ENCODE peak calls at places on chromosomes 7 and 10, in four cellular contexts. I is GM12878, Y is HepG2, A is H1. D is an unnamed sample.

GRCh38 chr7:12596225-12596790 is 25.8 kb downstream of the SCIN start:
- DNase-seq in I (no peak), Y (no peak), A (no peak), D (no peak)

GRCh38 chr7:29405891-29406290 is 157.7 kb upstream of the PRR15 start:
- DNase-seq in Y (peak), A (no peak), I (no peak), D (no peak)

GRCh38 chr10:3528271-3528670 is 256.7 kb downstream of the KLF6 start:
- DNase-seq in I (no peak), Y (no peak), A (no peak), D (no peak)

GRCh38 chr10:93894516-93895378 is 969 bp downstream of the SLC35G1 start:
- DNase-seq in A (no peak), I (no peak), Y (no peak), D (no peak)

GRCh38 chr10:58754419-58755180 is 241.9 kb downstream of the BICC1 start:
- DNase-seq in Y (no peak), A (no peak), I (no peak), D (no peak)

GRCh38 chr10:91034494-91035157 is 113.7 kb upstream of the ANKRD1 start:
- DNase-seq in I (no peak), Y (peak), A (no peak), D (no peak)

GRCh38 chr7:25028370-25028971 is 48.5 kb upstream of the OSBPL3 start:
- DNase-seq in I (no peak), A (no peak), Y (peak), D (no peak)

GRCh38 chr10:35542303-35542702 is 62.8 kb upstream of the GJD4 start:
- DNase-seq in Y (peak), I (no peak), A (no peak), D (no peak)

GRCh38 chr7:71613316-71613715 is 481.4 kb downstream of the GALNT17 start:
- DNase-seq in A (no peak), Y (no peak), I (no peak), D (no peak)

GRCh38 chr10:122204691-122205489 is 66.2 kb upstream of the BTBD16 start:
- DNase-seq in A (no peak), Y (no peak), I (no peak), D (no peak)

GRCh38 chr10:3806603-3807002 is 21.6 kb upstream of the KLF6 start:
- DNase-seq in Y (peak), A (no peak), I (no peak), D (no peak)

GRCh38 chr10:121959671-121960070 is 15.3 kb downstream of the NSMCE4A start:
- DNase-seq in Y (no peak), I (no peak), A (no peak), D (no peak)

GRCh38 chr7:55533050-55533728 is 39.1 kb downstream of the VOPP1 start:
- DNase-seq in I (peak), Y (no peak), A (no peak), D (no peak)

GRCh38 chr7:50393547-50394252 is 56.5 kb downstream of the FIGNL1 start:
- DNase-seq in Y (no peak), A (no peak), I (no peak), D (no peak)

GRCh38 chr7:158476303-158476932 is 111.2 kb downstream of the PTPRN2 start:
- DNase-seq in I (no peak), A (no peak), Y (no peak), D (no peak)

GRCh38 chr10:99920901-99921300 is 88.8 kb downstream of the DNMBP start:
- DNase-seq in A (no peak), Y (no peak), I (no peak), D (no peak)

GRCh38 chr7:47954231-47954911 is 6.1 kb upstream of the PKD1L1 start:
- DNase-seq in Y (no peak), A (no peak), I (no peak), D (no peak)

GRCh38 chr10:117418121-117418520 is 42.9 kb upstream of the PDZD8 start:
- DNase-seq in I (no peak), A (no peak), Y (no peak), D (no peak)

GRCh38 chr10:124181656-124182055 is 88.3 kb upstream of the CHST15 start:
- DNase-seq in A (peak), I (no peak), Y (no peak), D (no peak)

DNA sequence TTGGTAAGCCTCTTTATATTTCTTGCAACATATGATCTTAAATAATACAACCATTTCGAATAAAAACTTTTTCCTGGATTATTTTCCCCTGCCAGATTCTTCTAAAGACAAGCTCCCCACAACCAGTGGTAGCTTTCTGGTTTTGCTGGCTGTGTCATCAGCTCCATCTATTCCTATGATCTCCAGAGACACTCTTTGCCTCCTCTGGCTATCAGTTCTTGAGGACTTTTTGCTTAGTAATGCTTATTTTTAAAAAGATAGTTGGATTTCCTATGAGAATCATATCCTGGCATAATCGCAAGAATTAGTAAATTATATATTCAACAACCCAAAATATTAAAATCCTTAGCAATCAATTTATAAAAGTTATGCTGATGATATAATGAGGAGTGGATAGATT is 103.8 kb upstream of the SLC26A5 start:
- DNase-seq in Y (no peak), I (no peak), A (no peak), D (no peak)
- H3K9ac ChIP-seq in Y (no peak), I (no peak), A (no peak), D (no peak)

GRCh38 chr7:96045919-96046318 is 273.6 kb downstream of the DYNC1I1 start:
- DNase-seq in Y (no peak), A (no peak), I (no peak), D (no peak)
- TF ChIP-seq SUZ12 in Y (no peak), A (no peak), I (no peak), D (no peak)

DNA sequence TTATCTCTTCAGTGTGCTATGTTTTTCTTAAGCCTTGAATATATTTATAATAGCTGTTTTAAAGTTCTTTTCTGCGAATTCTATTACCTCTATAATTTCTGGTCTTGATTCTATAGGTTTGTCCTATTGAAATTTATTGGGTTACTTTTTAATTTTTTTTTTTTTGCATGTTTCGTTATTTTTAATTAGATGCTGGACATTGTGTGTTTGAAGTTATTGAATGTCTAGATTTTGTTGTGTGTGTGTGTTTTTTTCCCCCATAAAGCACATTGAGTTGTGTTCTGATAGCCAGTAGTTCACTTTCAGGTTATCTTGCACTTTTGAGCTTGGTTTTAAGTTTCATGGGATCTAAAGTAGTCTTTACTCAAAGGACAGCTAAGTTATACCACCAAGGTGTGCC is 394.9 kb downstream of the RPS24 start:
- DNase-seq in A (no peak), I (no peak), Y (no peak), D (no peak)
- H3K9ac ChIP-seq in A (no peak), I (no peak), Y (no peak), D (no peak)

DNA sequence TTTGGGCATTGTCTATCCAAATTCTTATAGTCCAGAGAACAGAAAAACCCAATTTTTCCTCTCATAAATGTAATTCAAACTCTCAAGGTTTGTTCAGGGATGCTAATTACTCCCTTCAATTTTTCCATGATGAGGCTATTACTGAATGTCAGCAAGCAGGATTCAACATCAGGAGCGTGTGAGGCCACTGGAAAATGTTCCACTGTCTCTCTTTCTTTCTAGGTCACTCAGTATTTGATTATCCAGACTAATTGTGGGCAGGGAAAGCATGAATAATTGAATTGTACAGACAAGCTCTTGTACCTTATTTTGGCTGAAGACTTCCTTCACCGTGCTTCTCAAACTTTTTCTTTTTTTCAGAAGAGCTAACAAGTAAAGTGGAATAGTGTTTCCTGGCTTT is 30.7 kb downstream of the THNSL1 start:
- DNase-seq in Y (no peak), A (no peak), I (no peak), D (no peak)
- TF ChIP-seq SUZ12 in Y (no peak), A (no peak), I (no peak), D (no peak)

GRCh38 chr7:141652691-141653090 is 49.3 kb downstream of the DENND11 start:
- DNase-seq in A (no peak), I (no peak), Y (no peak), D (no peak)
- H3K9ac ChIP-seq in A (no peak), I (no peak), Y (no peak), D (no peak)

DNA sequence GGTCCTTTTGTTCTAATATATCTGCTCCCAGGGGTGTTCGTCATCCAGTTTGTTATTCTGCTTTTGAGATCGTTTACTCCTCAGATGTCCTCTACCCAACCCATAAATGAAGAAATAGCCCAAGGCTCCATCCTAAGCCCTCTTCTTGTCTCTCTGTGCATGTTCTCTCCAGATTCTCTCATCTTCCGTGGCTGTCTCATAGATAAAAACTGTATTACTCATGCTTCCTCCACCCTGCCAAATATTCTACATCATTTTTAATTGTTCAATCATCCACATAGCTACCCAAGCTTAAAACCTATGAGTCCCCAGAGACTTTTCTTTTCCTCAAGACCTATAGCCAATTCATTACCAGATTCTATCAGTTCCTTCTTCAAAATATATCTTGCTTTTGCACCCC is 44.9 kb downstream of the CAV1 start:
- DNase-seq in A (no peak), I (no peak), Y (no peak), D (no peak)
- TF ChIP-seq SUZ12 in A (no peak), I (no peak), Y (no peak), D (no peak)

GRCh38 chr7:27677912-27678612 is 15.4 kb upstream of the HIBADH start:
- DNase-seq in A (no peak), Y (peak), I (no peak), D (no peak)
- H3K9ac ChIP-seq in A (no peak), Y (peak), I (no peak), D (no peak)

DNA sequence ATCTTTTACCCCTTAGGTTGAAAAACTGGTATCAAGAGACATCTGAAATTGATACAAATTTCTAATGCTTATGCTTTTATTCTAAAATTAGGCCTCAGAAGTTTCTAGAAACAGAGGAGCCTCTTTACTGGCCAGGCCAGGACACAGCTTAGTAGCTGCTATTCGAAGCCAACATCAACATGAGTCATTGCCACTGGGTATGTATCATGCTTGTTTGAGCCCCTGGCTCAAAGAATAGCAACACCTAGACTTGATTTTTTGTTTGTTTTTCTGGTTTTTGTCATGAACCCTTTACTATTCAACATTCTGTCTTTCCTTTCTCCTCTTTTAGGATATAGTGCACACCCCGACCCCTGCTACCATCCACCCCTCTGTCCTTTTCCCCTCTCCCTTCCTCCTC is 90.9 kb upstream of the STK17A start:
- DNase-seq in Y (peak), I (no peak), A (no peak), D (no peak)
- TF ChIP-seq SUZ12 in Y (no peak), I (no peak), A (no peak), D (no peak)